ENCODE peak calls at places on chromosomes 7 and 10, in ten cellular contexts. R is psoas muscle; Z is CD4-positive, alpha-beta T cell; X is CD8-positive, alpha-beta T cell; M is naive thymus-derived CD4-positive, alpha-beta T cell; F is uterus; Y is right lobe of liver; P is cardiac muscle cell; N is neural progenitor cell; B is CD4-positive, CD25-positive, alpha-beta regulatory T cell. D is an unnamed sample.

GRCh38 chr10:63456437-63457210 is 9.2 kb downstream of the JMJD1C start:
- DNase-seq in F (no peak), B (no peak), Y (no peak), P (no peak), R (no peak), Z (no peak), X (no peak), N (no peak), M (no peak), D (no peak)

GRCh38 chr10:14554843-14555205 is 219.9 kb downstream of the FAM107B start:
- DNase-seq in B (no peak), P (no peak), Z (no peak), M (no peak), X (no peak), N (no peak), Y (no peak), F (no peak), R (no peak), D (no peak)

GRCh38 chr10:126663328-126663727 is 7.2 kb downstream of the C10orf90 start:
- DNase-seq in X (no peak), Z (no peak), F (peak), Y (no peak), M (no peak), P (no peak), R (peak), N (no peak), B (no peak), D (no peak)

GRCh38 chr7:148620749-148621372 is 30.3 kb downstream of the C7orf33 start:
- DNase-seq in X (no peak), Y (peak), Z (no peak), M (no peak), N (no peak), R (no peak), B (peak), F (no peak), P (no peak), D (no peak)

GRCh38 chr7:111887734-111888133 is 318.5 kb downstream of the DOCK4 start:
- DNase-seq in X (no peak), B (no peak), P (no peak), Y (no peak), M (no peak), F (no peak), N (no peak), Z (no peak), R (no peak), D (no peak)

GRCh38 chr10:94300042-94300441 is 62.7 kb downstream of the NOC3L start:
- DNase-seq in M (no peak), B (no peak), P (no peak), Z (no peak), Y (no peak), X (no peak), F (no peak), R (no peak), N (no peak), D (no peak)

GRCh38 chr7:115056019-115056418 is 134.1 kb downstream of the MDFIC start:
- DNase-seq in Z (no peak), R (no peak), M (no peak), P (no peak), Y (no peak), N (no peak), B (no peak), X (no peak), F (no peak), D (no peak)

GRCh38 chr7:12851142-12851541 is 163.7 kb downstream of the ARL4A start:
- DNase-seq in B (no peak), P (no peak), F (no peak), R (no peak), Z (no peak), M (no peak), X (no peak), N (no peak), Y (no peak), D (no peak)

GRCh38 chr10:71229726-71230655 is 17.6 kb downstream of the UNC5B start:
- DNase-seq in B (no peak), Y (no peak), Z (no peak), F (no peak), M (no peak), R (no peak), P (peak), X (no peak), N (no peak), D (peak)

GRCh38 chr10:88047589-88047988 is 184.2 kb downstream of the PTEN start:
- DNase-seq in Y (no peak), X (no peak), Z (no peak), M (no peak), P (no peak), R (no peak), B (no peak), N (no peak), F (no peak), D (no peak)

GRCh38 chr10:126904807-126905686 is at the start of gene DOCK1:
- DNase-seq in B (no peak), F (peak), Z (no peak), R (peak), P (peak), X (no peak), Y (peak), M (no peak), N (peak), D (peak)

GRCh38 chr10:109067051-109067450 is 856.3 kb downstream of the XPNPEP1 start:
- DNase-seq in X (no peak), M (no peak), Z (no peak), B (no peak), F (no peak), R (no peak), P (no peak), N (no peak), Y (no peak), D (no peak)

GRCh38 chr10:51667992-51668689 is 31.3 kb downstream of the CSTF2T start:
- DNase-seq in N (no peak), B (no peak), X (no peak), M (no peak), R (no peak), Z (no peak), Y (no peak), F (no peak), P (no peak), D (no peak)

DNA sequence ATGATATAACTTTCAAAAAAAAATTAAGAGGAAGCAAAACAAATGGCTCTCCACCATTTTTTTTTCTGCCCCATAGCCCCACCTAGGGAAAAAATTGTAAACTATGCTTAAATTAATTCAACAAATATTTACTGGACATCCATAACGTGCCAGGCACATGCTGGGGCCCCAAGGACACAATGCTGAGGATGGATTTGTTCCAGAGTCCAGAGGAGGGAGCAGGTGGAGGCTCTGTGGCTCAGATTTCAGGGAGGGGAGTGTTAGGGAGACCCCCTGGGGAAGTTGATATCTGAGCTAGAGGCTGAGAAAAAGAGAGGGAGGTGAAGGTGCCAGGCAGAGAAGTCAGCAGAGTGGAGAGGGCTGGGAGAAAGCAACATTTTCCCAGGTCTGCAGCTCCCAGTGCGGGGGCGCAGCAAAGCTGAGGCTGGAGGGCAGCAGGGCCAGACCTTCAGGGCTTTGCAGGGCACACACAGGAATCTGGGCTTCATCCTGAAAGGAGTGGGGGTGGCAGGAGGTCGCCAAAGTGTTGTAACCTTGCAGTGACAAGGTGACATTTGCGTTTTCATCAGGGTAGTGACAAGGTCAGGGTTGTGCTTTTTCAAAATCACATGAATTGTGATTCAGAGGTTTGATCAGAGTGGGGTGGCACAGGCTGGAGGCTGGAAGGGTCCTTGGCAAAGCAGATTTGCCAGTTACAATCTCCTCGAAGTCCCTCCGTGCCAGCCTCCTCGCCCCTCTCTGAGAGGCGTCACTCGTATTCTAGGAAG is 261.6 kb downstream of the WDR11 start:
- DNase-seq in Y (no peak), R (no peak), Z (no peak), M (no peak), B (no peak), P (no peak), X (no peak), N (peak), F (no peak), D (no peak)
- H3K27ac ChIP-seq in Y (no peak), R (no peak), Z (no peak), M (no peak), B (no peak), P (peak), X (no peak), N (no peak), F (no peak), D (no peak)

DNA sequence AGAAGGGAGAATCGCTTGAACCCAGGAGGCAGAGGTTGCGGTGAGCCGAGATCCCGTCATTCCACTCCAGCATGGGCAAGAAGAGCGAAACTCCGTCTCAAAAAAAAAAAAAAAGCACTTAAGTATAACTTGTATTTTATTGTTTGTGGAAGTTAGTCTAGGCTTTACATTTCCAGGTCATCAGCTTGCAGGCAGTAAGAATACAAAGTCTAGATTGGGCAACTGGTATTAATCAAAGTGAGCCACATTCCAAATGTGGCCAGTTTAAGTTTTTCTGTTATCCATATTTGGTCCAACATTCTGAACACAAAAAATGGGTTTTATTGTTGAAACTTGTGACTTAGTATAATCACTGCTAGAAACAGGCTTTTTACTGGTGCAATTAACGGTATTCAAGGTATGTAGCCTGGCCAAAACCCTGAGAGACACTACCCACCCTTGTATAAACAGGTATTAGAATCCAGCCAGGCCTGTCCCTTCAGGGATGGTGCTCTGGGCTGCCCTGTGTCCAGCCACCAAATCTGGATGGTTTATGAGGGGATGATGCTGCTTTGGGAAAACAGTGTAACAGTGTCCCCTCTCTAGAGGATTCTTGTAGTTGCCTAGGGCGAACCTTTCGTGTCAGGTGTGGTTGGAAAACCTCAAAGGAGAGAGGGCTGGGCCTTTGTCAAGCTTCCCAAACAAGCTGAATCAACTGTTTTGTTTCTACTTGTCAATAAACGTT is 122.1 kb upstream of the EFCAB10 start:
- DNase-seq in Y (no peak), X (no peak), R (no peak), M (no peak), Z (no peak), P (no peak), N (no peak), F (no peak), B (no peak), D (no peak)
- H3K27ac ChIP-seq in Y (no peak), X (no peak), R (no peak), M (no peak), Z (no peak), P (no peak), N (no peak), F (no peak), B (no peak), D (no peak)

GRCh38 chr10:129426670-129427069 is 40.4 kb upstream of the MGMT start:
- DNase-seq in P (no peak), F (no peak), Y (no peak), N (no peak), R (no peak), X (no peak), B (no peak), Z (no peak), M (no peak), D (no peak)
- H3K27ac ChIP-seq in P (no peak), F (no peak), Y (no peak), N (no peak), R (no peak), X (no peak), B (no peak), Z (no peak), M (no peak), D (no peak)

GRCh38 chr10:120578123-120578522 is 121.1 kb downstream of the PLPP4 start:
- DNase-seq in F (no peak), B (no peak), X (no peak), P (no peak), Y (no peak), R (no peak), N (no peak), Z (no peak), M (no peak), D (no peak)
- H3K27ac ChIP-seq in F (no peak), B (no peak), X (no peak), P (no peak), Y (no peak), R (no peak), N (no peak), Z (no peak), M (no peak), D (no peak)

GRCh38 chr10:62049815-62050626 is 148.5 kb downstream of the ARID5B start:
- DNase-seq in F (no peak), R (no peak), P (no peak), B (peak), Z (no peak), N (no peak), M (no peak), Y (no peak), X (no peak), D (no peak)
- H3K27ac ChIP-seq in F (peak), R (peak), P (peak), B (peak), Z (peak), N (no peak), M (peak), Y (peak), X (peak), D (peak)

GRCh38 chr10:119408969-119409371 is 133.5 kb downstream of the RGS10 start:
- DNase-seq in N (no peak), F (no peak), P (no peak), Z (no peak), B (no peak), M (no peak), R (no peak), X (no peak), Y (no peak), D (no peak)

GRCh38 chr10:119409906-119410305 is 132.6 kb downstream of the RGS10 start:
- DNase-seq in Y (peak), P (no peak), R (peak), M (no peak), B (no peak), N (no peak), Z (no peak), F (no peak), X (no peak), D (peak)

GRCh38 chr10:119412244-119412750 is 130.2 kb downstream of the RGS10 start:
- DNase-seq in X (no peak), Y (peak), Z (no peak), R (peak), N (no peak), P (no peak), F (peak), M (no peak), B (no peak), D (peak)

GRCh38 chr10:119409385-119409784 is 133.1 kb downstream of the RGS10 start:
- DNase-seq in Z (no peak), N (no peak), F (no peak), R (no peak), B (no peak), Y (no peak), M (no peak), X (no peak), P (no peak), D (no peak)

DNA sequence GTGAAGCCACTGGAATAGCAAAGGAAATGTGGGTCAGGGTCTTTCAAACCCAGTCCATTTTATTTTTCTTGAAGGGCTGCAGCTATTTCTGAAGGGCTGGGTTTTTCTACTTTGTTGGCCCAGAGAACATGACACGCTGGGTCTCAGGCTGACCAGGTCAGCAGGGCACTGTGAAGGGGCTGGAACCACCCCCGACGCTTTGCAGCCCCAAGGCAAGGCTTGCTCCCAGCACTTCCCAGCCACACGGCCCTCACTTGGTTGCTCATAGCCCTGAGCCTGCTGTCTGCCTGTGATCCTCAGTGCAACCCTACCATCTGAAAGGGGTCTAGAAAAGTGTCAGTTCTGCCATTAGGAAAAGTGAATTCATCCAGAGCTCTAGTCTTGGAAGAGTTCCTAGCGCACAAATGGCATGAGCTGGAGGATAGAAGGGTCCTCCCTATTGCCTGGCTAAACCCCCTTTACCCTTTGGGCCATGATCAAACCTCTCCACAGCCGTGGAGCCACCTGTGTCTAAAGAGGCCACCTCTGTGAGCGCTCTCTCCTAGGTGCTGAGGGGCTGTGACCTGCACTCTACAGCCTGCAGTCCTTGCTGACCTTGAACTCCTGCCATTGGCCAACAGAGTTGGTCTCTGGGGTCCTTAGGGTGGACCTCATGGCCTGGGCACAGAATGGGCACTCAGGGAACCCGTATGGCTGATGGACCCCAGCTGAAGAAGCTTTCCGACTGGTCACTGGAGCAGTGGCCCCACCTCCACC is 132.0 kb downstream of the RGS10 start:
- DNase-seq in M (no peak), B (no peak), P (no peak), R (no peak), F (no peak), X (no peak), Y (no peak), N (no peak), Z (no peak), D (peak)
- H3K27ac ChIP-seq in M (no peak), B (no peak), P (no peak), R (peak), F (peak), X (no peak), Y (peak), N (no peak), Z (no peak), D (no peak)

DNA sequence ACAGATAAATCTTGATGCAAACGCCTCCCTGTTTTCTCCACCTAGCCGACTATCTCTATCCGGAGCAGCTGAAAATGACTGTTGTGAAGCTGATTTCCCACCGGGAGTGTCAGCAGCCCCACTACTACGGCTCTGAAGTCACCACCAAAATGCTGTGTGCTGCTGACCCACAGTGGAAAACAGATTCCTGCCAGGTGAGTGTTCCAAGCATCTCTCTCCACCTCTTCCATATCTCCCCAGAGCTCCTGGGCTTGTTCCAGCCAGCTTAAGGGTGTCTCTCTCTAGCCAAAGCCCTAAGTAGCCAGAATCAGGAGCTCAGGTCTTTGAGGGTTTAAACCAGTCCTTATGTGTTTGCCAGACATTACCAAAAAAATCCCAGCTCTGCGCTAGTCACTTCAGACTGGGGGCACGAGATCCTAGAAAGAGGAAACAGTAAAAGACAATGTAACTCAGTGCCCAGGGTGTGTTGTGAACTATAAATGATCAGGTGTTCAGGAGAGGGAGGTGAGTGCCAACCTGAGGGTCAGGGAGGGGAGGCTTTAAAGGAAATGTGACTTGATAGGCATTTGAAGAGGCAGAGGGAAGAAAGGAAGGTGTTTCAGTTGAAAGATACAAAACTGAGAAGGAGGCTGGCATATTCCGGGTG is 4.4 kb downstream of the PLAU start:
- DNase-seq in Y (no peak), M (no peak), X (no peak), B (no peak), Z (no peak), R (no peak), F (no peak), P (no peak), N (no peak), D (no peak)
- H3K27ac ChIP-seq in Y (no peak), M (no peak), X (no peak), B (no peak), Z (no peak), R (no peak), F (peak), P (no peak), N (no peak), D (no peak)

DNA sequence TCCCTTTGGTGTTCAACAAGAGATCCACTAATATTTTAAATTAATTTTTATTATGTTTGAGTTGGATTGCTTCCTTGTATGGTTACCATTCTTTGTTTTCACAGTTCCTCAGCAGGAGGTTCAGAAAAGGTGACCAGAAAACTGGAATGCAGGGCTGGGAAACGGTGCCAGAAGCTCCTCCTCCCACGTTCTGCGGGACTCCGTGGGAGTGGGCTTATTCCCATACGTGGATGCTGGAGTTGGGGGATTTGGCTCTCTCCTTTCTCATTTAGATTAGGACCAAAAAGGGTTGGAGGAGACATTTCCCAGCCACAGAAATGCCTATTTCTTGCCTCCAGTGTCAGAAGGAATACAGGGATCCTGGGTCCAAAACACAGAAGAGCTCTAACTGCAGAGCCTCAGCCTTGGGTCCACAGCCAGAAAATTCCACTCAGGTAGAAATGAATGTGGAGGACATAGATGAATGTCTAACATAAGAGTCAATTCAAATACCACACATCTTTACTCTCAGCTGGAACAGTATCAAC is 56.0 kb downstream of the SORBS1 start:
- DNase-seq in P (no peak), Y (no peak), M (no peak), F (no peak), R (no peak), X (no peak), N (no peak), B (no peak), Z (no peak), D (no peak)
- H3K27ac ChIP-seq in P (no peak), Y (no peak), M (no peak), F (peak), R (no peak), X (no peak), N (no peak), B (no peak), Z (no peak), D (no peak)

GRCh38 chr7:86963599-86964230 is 95.7 kb downstream of the ELAPOR2 start:
- DNase-seq in F (no peak), Y (no peak), M (no peak), X (no peak), B (no peak), N (peak), P (no peak), R (no peak), Z (no peak), D (no peak)
- H3K27ac ChIP-seq in F (no peak), Y (no peak), M (no peak), X (no peak), B (no peak), N (peak), P (peak), R (peak), Z (no peak), D (no peak)

GRCh38 chr10:34320265-34320664 is 494.8 kb downstream of the PARD3 start:
- DNase-seq in B (no peak), P (no peak), R (no peak), Y (no peak), Z (no peak), F (no peak), X (no peak), N (no peak), M (no peak), D (no peak)
- H3K27ac ChIP-seq in B (no peak), P (no peak), R (no peak), Y (no peak), Z (no peak), F (no peak), X (no peak), N (no peak), M (no peak), D (no peak)